ENCODE peak calls at places on chromosome 18, in six cellular contexts. Y, N, L, V, K and O are unnamed samples.

GRCh38 chr18:5142859-5143258 is 54.2 kb downstream of the AKAIN1 start:
- DNase-seq in Y (peak), N (no peak), L (no peak), V (no peak), K (no peak), O (no peak)

GRCh38 chr18:14925281-14925709 is 177.3 kb downstream of the ANKRD30B start:
- DNase-seq in Y (no peak), N (no peak), L (no peak), V (no peak), K (no peak), O (no peak)

GRCh38 chr18:6059551-6059950 is 164.2 kb upstream of the TMEM200C start:
- DNase-seq in Y (peak), N (no peak), L (no peak), V (no peak), K (no peak), O (no peak)

GRCh38 chr18:38718365-38718901 is 1152.8 kb upstream of the CELF4 start:
- DNase-seq in Y (no peak), N (no peak), L (no peak), V (peak), K (no peak), O (no peak)

GRCh38 chr18:35122586-35123224 is 81.5 kb downstream of the MAPRE2 start:
- DNase-seq in Y (peak), N (no peak), L (no peak), V (no peak), K (no peak), O (no peak)

GRCh38 chr18:77250501-77250925 is 865 bp downstream of the GALR1 start:
- DNase-seq in Y (peak), N (no peak), L (no peak), V (no peak), K (no peak), O (no peak)

GRCh38 chr18:68418881-68419280 is 296.0 kb downstream of the TMX3 start:
- DNase-seq in Y (no peak), N (no peak), L (peak), V (no peak), K (no peak), O (no peak)

GRCh38 chr18:60446821-60447220 is 74.2 kb upstream of the MC4R start:
- DNase-seq in Y (peak), N (no peak), L (peak), V (no peak), K (no peak), O (peak)

GRCh38 chr18:50194623-50195532 is at the start of gene MYO5B:
- DNase-seq in Y (peak), N (peak), L (no peak), V (no peak), K (peak), O (peak)

GRCh38 chr18:23163786-23164583 is 28.7 kb downstream of the CABLES1 start:
- DNase-seq in Y (peak), N (no peak), L (no peak), V (no peak), K (no peak), O (no peak)

GRCh38 chr18:2070636-2071035 is 500.7 kb downstream of the METTL4 start:
- DNase-seq in Y (peak), N (no peak), L (no peak), V (no peak), K (peak), O (no peak)

GRCh38 chr18:46199515-46200147 is 95.4 kb downstream of the HAUS1 start:
- DNase-seq in Y (no peak), N (no peak), L (peak), V (no peak), K (no peak), O (no peak)

GRCh38 chr18:63405986-63406385 is 16.3 kb downstream of the VPS4B start:
- DNase-seq in Y (no peak), N (no peak), L (no peak), V (no peak), K (no peak), O (no peak)

GRCh38 chr18:980586-980985 is 75.9 kb downstream of the ADCYAP1 start:
- DNase-seq in Y (no peak), N (no peak), L (peak), V (no peak), K (no peak), O (no peak)

GRCh38 chr18:59264651-59265245 is 8.5 kb downstream of the RAX start:
- DNase-seq in Y (no peak), N (no peak), L (no peak), V (no peak), K (no peak), O (no peak)

GRCh38 chr18:10457798-10458197 is 3.4 kb downstream of the APCDD1 start:
- DNase-seq in Y (peak), N (no peak), L (peak), V (no peak), K (no peak), O (no peak)

GRCh38 chr18:56648307-56648706 is 2.9 kb upstream of the WDR7 start:
- DNase-seq in Y (no peak), N (no peak), L (no peak), V (no peak), K (no peak), O (no peak)

GRCh38 chr18:56214706-56215105 is 423.7 kb downstream of the TXNL1 start:
- DNase-seq in Y (no peak), N (no peak), L (no peak), V (no peak), K (no peak), O (no peak)